ENCODE peak calls at places on chromosome 16, in six cellular contexts. E, H, W, J, Y and C are unnamed samples.

GRCh38 chr16:27929818-27930217 is 133.7 kb downstream of the GSG1L start:
- DNase-seq in E (no peak), H (no peak), W (no peak), J (no peak), Y (no peak), C (no peak)

GRCh38 chr16:87416826-87417471 is 24.8 kb downstream of the MAP1LC3B start:
- DNase-seq in E (no peak), H (peak; percentile 73), W (no peak), J (no peak), Y (peak; percentile 43), C (no peak)

GRCh38 chr16:35310999-35311398 is 1851.6 kb downstream of the TP53TG3F start:
- DNase-seq in E (no peak), H (no peak), W (no peak), J (no peak), Y (no peak), C (no peak)

GRCh38 chr16:59192551-59193199 is 458.6 kb upstream of the GOT2 start:
- DNase-seq in E (no peak), H (peak; percentile 33), W (no peak), J (peak; percentile 89), Y (peak; percentile 19), C (no peak)

GRCh38 chr16:83002351-83003334 is 375.9 kb downstream of the CDH13 start:
- DNase-seq in E (no peak), H (no peak), W (no peak), J (no peak), Y (no peak), C (no peak)

GRCh38 chr16:82627811-82628339 is 1.1 kb downstream of the CDH13 start:
- DNase-seq in E (no peak), H (no peak), W (peak; percentile 64), J (peak; percentile 72), Y (no peak), C (no peak)

GRCh38 chr16:21301895-21302291 is 23.8 kb upstream of the CRYM start:
- DNase-seq in E (no peak), H (no peak), W (no peak), J (no peak), Y (no peak), C (no peak)

GRCh38 chr16:89187337-89188063 is 12.8 kb downstream of the SLC22A31 start:
- DNase-seq in E (no peak), H (no peak), W (no peak), J (peak; percentile 63), Y (no peak), C (no peak)

GRCh38 chr16:64412578-64413280 is 709.1 kb downstream of the CDH11 start:
- DNase-seq in E (no peak), H (no peak), W (peak; percentile 18), J (no peak), Y (no peak), C (peak; percentile 29)

GRCh38 chr16:3577302-3577752 is at the start of gene NLRC3:
- DNase-seq in E (no peak), H (no peak), W (no peak), J (no peak), Y (no peak), C (no peak)

GRCh38 chr16:73048292-73049050 is 543 bp upstream of the ZFHX3 start:
- DNase-seq in E (no peak), H (peak; percentile 73), W (no peak), J (no peak), Y (no peak), C (no peak)

GRCh38 chr16:79037429-79038373 is 562.8 kb downstream of the MAF start:
- DNase-seq in E (no peak), H (no peak), W (no peak), J (peak; percentile 13), Y (peak; percentile 24), C (no peak)

GRCh38 chr16:3580686-3581085 is 3.5 kb upstream of the NLRC3 start:
- DNase-seq in E (no peak), H (no peak), W (no peak), J (no peak), Y (no peak), C (no peak)

GRCh38 chr16:31143036-31143888 is 6.6 kb downstream of the PRSS36 start:
- DNase-seq in E (no peak), H (peak; percentile 14), W (no peak), J (peak; percentile 65), Y (peak; percentile 50), C (no peak)
- H3K4me3 ChIP-seq in E (no peak overlapping the region), H (no peak overlapping the region), W (no peak overlapping the region), J (no peak overlapping the region), Y (peak overlapping the region; percentile 40), C (no peak overlapping the region)

GRCh38 chr16:57188711-57189002 is 2.5 kb downstream of the RSPRY1 start:
- DNase-seq in E (no peak), H (no peak), W (no peak), J (no peak), Y (no peak), C (no peak)

GRCh38 chr16:57185446-57185944 is 344 bp downstream of the PSME3IP1 start:
- DNase-seq in E (no peak), H (peak; percentile 61), W (peak; percentile 56), J (no peak), Y (peak; percentile 52), C (no peak)

GRCh38 chr16:57187508-57187854 is 1.4 kb downstream of the RSPRY1 start:
- DNase-seq in E (no peak), H (no peak), W (no peak), J (peak; percentile 55), Y (no peak), C (no peak)

GRCh38 chr16:57185945-57186629 is at the start of the genes PSME3IP1 and RSPRY1:
- DNase-seq in E (peak; percentile 98), H (peak; percentile 100), W (peak; percentile 99), J (peak; percentile 100), Y (peak; percentile 99), C (peak; percentile 98)

GRCh38 chr16:57186630-57187507 is 740 bp downstream of the RSPRY1 start:
- DNase-seq in E (no peak), H (peak; percentile 32), W (no peak), J (peak; percentile 71), Y (peak; percentile 65), C (no peak)
- TF ChIP-seq CTCF in E (no peak), H (no peak), W (no peak), J (no peak), Y (no peak), C (no peak)

GRCh38 chr16:80931985-80932720 is 74.5 kb downstream of the CMC2 start:
- DNase-seq in E (peak; percentile 25), H (peak; percentile 84), W (peak; percentile 21), J (peak; percentile 87), Y (peak; percentile 53), C (no peak)
- H3K4me3 ChIP-seq in E (peak overlapping the region; percentile 49), H (peak overlapping the region; percentile 42), W (no peak overlapping the region), J (peak overlapping the region; percentile 74), Y (peak overlapping the region; percentile 45), C (peak overlapping the region; percentile 31)

GRCh38 chr16:74472010-74472409 is 50.7 kb upstream of the CLEC18B start:
- DNase-seq in E (no peak), H (no peak), W (no peak), J (no peak), Y (no peak), C (no peak)

GRCh38 chr16:74465851-74466685 is 44.8 kb upstream of the CLEC18B start:
- DNase-seq in E (no peak), H (no peak), W (no peak), J (no peak), Y (no peak), C (no peak)

GRCh38 chr16:74466872-74467271 is 45.6 kb upstream of the CLEC18B start:
- DNase-seq in E (no peak), H (no peak), W (no peak), J (no peak), Y (no peak), C (no peak)

GRCh38 chr16:74469946-74470478 is 48.7 kb upstream of the CLEC18B start:
- DNase-seq in E (no peak), H (no peak), W (no peak), J (no peak), Y (no peak), C (no peak)

DNA sequence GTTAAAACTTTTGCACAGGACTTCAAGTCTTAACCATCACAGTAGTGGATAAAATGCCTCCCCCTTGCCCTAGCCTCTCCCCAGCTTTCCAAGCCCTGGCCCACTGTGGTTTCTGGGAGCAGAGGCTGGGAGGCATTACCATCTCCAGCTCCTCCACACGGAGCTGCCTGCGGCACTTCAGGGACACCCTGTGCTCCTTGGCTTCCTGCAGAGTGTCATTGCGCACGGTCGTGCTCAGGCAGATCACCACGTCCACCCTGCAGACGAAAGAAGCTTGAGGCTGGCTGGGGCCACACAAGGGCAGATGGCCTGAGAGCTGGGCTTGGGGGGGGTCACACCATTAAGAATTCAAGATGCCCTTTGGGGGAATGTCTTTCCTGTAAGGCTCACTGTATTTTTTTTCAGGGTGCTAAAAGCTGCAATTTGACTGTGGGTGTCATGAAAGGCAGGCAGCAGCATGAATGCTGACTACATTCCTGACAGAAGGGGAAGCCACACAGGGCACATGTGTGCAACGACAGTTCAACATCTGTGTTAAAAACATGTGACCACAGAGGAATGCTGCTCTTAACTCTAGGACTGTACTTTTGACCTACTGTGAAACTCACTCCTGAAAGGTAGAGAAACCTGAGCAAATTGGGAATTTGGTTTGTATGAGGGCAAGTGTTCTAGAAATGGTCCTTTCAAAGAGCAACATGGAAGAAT is 47.7 kb upstream of the CLEC18B start:
- DNase-seq in E (no peak), H (no peak), W (no peak), J (no peak), Y (no peak), C (no peak)
- TF ChIP-seq CTCF in E (no peak), H (no peak), W (no peak), J (no peak), Y (no peak), C (no peak)

GRCh38 chr16:55118701-55119260 is 188.1 kb downstream of the IRX5 start:
- DNase-seq in E (no peak), H (no peak), W (no peak), J (no peak), Y (no peak), C (no peak)

GRCh38 chr16:55113195-55113594 is 182.5 kb downstream of the IRX5 start:
- DNase-seq in E (no peak), H (no peak), W (no peak), J (no peak), Y (no peak), C (no peak)

GRCh38 chr16:55115506-55115905 is 184.8 kb downstream of the IRX5 start:
- DNase-seq in E (no peak), H (no peak), W (no peak), J (no peak), Y (no peak), C (no peak)

GRCh38 chr16:55120408-55120807 is 189.7 kb downstream of the IRX5 start:
- DNase-seq in E (no peak), H (peak; percentile 50), W (no peak), J (peak; percentile 64), Y (no peak), C (no peak)

DNA sequence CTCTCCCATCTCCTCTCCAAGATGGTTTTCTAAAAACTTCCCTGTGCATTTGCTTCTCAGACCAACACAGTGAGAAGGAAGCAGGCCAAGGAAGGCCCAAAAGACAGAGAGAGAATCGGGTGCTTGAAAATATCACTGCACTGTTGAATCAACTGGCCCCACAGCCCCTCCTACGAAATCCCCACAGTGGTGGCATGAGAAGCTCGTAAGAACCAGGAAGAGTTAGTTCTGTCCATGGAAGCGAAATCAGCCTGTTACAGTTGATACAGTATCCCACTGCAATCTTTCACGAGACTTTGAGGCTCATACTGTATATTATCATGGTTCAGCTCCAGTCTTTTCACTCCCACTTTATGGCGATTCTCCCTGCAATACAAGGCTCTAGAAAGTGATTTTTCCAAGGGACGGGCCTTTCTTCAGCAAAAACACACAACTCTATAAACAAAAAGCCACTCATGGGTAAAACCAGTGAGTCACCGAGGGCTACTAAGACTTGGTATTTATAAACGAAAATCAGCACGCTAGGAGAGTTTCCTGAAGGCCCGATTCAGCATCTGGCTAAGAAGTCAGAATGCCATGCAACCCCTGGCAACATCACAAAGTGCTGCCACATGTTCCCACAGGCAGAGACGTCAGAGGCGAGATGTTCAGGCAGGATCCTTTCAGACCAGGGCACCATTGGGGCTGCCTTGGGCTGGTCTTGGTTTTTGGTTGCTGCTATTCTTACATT is 185.7 kb downstream of the IRX5 start:
- DNase-seq in E (no peak), H (no peak), W (no peak), J (no peak), Y (no peak), C (peak; percentile 1)
- H3K4me3 ChIP-seq in E (no peak overlapping the region), H (no peak overlapping the region), W (no peak overlapping the region), J (no peak overlapping the region), Y (no peak overlapping the region), C (no peak overlapping the region)